ENCODE peak calls at places on chromosomes 6 and 20, in six cellular contexts. V is dermis blood vessel endothelial cell; F is stimulated activated CD8-positive, alpha-beta memory T cell treated with anti-CD3 and anti-CD28 coated beads, Interleukin-7, amount 100 ng/mL, for 1 hour; C is ACHN; J is T-helper 17 cell; I is GM03348. A is an unnamed sample.

GRCh38 chr6:52591832-52592231 is 15.0 kb upstream of the TRAM2 start:
- DNase-seq in V (no peak), F (no peak), C (no peak), J (no peak), I (no peak), A (no peak)

GRCh38 chr20:61189534-61189933 is 62.5 kb upstream of the CDH4 start:
- DNase-seq in V (no peak), F (no peak), C (no peak), J (no peak), I (no peak), A (no peak)

GRCh38 chr6:28105286-28105685 is 19.1 kb upstream of the ZSCAN16 start:
- DNase-seq in V (no peak), F (no peak), C (peak; percentile 23), J (no peak), I (peak; percentile 28), A (no peak)

GRCh38 chr6:147166360-147166944 is 37.8 kb upstream of the STXBP5 start:
- DNase-seq in V (peak; percentile 71), F (no peak), C (no peak), J (no peak), I (no peak), A (no peak)

GRCh38 chr6:31465185-31465536 is 32.8 kb upstream of the MICB start:
- DNase-seq in V (no peak), F (no peak), C (no peak), J (no peak), I (no peak), A (no peak)

GRCh38 chr6:98107801-98108200 is 726.6 kb upstream of the POU3F2 start:
- DNase-seq in V (no peak), F (no peak), C (no peak), J (no peak), I (no peak), A (no peak)

GRCh38 chr6:49787176-49787575 is at the start of gene PGK2:
- DNase-seq in V (no peak), F (no peak), C (no peak), J (no peak), I (no peak), A (no peak)

GRCh38 chr6:52507557-52508260 is 69.2 kb downstream of the TRAM2 start:
- DNase-seq in V (no peak), F (no peak), C (no peak), J (no peak), I (peak; percentile 82), A (no peak)

GRCh38 chr6:159168536-159169192 is 536 bp upstream of the FNDC1 start:
- DNase-seq in V (peak; percentile 47), F (no peak), C (peak; percentile 63), J (no peak), I (peak; percentile 58), A (no peak)

GRCh38 chr20:21360686-21361085 is 36.6 kb downstream of the NKX2-4 start:
- DNase-seq in V (peak; percentile 24), F (no peak), C (no peak), J (no peak), I (no peak), A (no peak)

GRCh38 chr6:156691018-156691417 is 86.2 kb upstream of the ARID1B start:
- DNase-seq in V (no peak), F (no peak), C (no peak), J (no peak), I (no peak), A (no peak)

GRCh38 chr6:160348209-160348551 is at the start of gene SLC22A3:
- DNase-seq in V (no peak), F (no peak), C (no peak), J (no peak), I (no peak), A (no peak)

GRCh38 chr6:13847651-13848050 is 33.3 kb upstream of the MCUR1 start:
- DNase-seq in V (no peak), F (no peak), C (no peak), J (no peak), I (no peak), A (no peak)

GRCh38 chr6:48036316-48036715 is 74.7 kb downstream of the PTCHD4 start:
- DNase-seq in V (no peak), F (no peak), C (no peak), J (no peak), I (peak; percentile 36), A (no peak)

GRCh38 chr6:15166121-15166520 is 79.7 kb upstream of the JARID2 start:
- DNase-seq in V (no peak), F (no peak), C (no peak), J (no peak), I (no peak), A (no peak)

GRCh38 chr20:8144282-8145245 is 12.5 kb downstream of the PLCB1 start:
- DNase-seq in V (peak; percentile 49), F (no peak), C (no peak), J (no peak), I (peak; percentile 59), A (no peak)

GRCh38 chr6:215335-216034 is 76.8 kb upstream of the DUSP22 start:
- DNase-seq in V (peak; percentile 44), F (no peak), C (peak; percentile 71), J (no peak), I (no peak), A (no peak)

GRCh38 chr20:38685853-38686473 is 38.3 kb upstream of the SLC32A1 start:
- DNase-seq in V (peak; percentile 71), F (no peak), C (peak; percentile 58), J (peak; percentile 17), I (peak; percentile 66), A (no peak)

GRCh38 chr6:87196275-87196842 is 41.0 kb downstream of the ZNF292 start:
- DNase-seq in V (no peak), F (no peak), C (no peak), J (no peak), I (no peak), A (no peak)